ENCODE peak calls at places on chromosome 20, in four cellular contexts. I, C, V and Y are unnamed samples.

GRCh38 chr20:52047811-52048302 is 143.7 kb downstream of the ZFP64 start:
- DNase-seq in I (no peak), C (no peak), V (no peak), Y (no peak)

GRCh38 chr20:38450412-38450975 is 15.4 kb upstream of the SNHG17 start:
- DNase-seq in I (no peak), C (no peak), V (no peak), Y (no peak)

GRCh38 chr20:12414446-12415274 is 497.0 kb downstream of the BTBD3 start:
- DNase-seq in I (no peak), C (no peak), V (no peak), Y (no peak)

GRCh38 chr20:34215711-34216381 is 25.4 kb upstream of the ASIP start:
- DNase-seq in I (peak; percentile 56), C (peak; percentile 65), V (no peak), Y (peak; percentile 64)

GRCh38 chr20:49701313-49701731 is 12.4 kb downstream of the B4GALT5 start:
- DNase-seq in I (no peak), C (no peak), V (no peak), Y (no peak)

GRCh38 chr20:37565134-37565811 is 37.6 kb upstream of the BLCAP start:
- DNase-seq in I (no peak), C (no peak), V (no peak), Y (no peak)

GRCh38 chr20:25398363-25399037 is 7.9 kb upstream of the ABHD12 start:
- DNase-seq in I (no peak), C (no peak), V (no peak), Y (no peak)

GRCh38 chr20:58650181-58650775 is 805 bp upstream of the STX16 start:
- DNase-seq in I (no peak), C (peak; percentile 35), V (no peak), Y (no peak)

GRCh38 chr20:2651772-2652723 is at the start of gene NOP56:
- DNase-seq in I (peak; percentile 62), C (peak; percentile 85), V (peak; percentile 45), Y (peak; percentile 77)

GRCh38 chr20:24955045-24955444 is 6.0 kb downstream of the CST7 start:
- DNase-seq in I (no peak), C (no peak), V (peak; percentile 64), Y (no peak)

GRCh38 chr20:309841-310644 is 12.7 kb downstream of the ZCCHC3 start:
- DNase-seq in I (peak; percentile 99), C (peak; percentile 62), V (no peak), Y (no peak)
- TF ChIP-seq POLR2A in I (peak; percentile 77), C (no peak), V (no peak), Y (no peak)

GRCh38 chr20:621115-621756 is 11.1 kb upstream of the TCF15 start:
- DNase-seq in I (no peak), C (no peak), V (no peak), Y (no peak)
- TF ChIP-seq EGR1 in I (no peak), C (no peak), V (no peak), Y (no peak)

GRCh38 chr20:45774933-45775332 is 16.8 kb downstream of the WFDC3 start:
- DNase-seq in I (no peak), C (no peak), V (no peak), Y (no peak)
- TF ChIP-seq POLR2A in I (no peak), C (no peak), V (no peak), Y (no peak)

DNA sequence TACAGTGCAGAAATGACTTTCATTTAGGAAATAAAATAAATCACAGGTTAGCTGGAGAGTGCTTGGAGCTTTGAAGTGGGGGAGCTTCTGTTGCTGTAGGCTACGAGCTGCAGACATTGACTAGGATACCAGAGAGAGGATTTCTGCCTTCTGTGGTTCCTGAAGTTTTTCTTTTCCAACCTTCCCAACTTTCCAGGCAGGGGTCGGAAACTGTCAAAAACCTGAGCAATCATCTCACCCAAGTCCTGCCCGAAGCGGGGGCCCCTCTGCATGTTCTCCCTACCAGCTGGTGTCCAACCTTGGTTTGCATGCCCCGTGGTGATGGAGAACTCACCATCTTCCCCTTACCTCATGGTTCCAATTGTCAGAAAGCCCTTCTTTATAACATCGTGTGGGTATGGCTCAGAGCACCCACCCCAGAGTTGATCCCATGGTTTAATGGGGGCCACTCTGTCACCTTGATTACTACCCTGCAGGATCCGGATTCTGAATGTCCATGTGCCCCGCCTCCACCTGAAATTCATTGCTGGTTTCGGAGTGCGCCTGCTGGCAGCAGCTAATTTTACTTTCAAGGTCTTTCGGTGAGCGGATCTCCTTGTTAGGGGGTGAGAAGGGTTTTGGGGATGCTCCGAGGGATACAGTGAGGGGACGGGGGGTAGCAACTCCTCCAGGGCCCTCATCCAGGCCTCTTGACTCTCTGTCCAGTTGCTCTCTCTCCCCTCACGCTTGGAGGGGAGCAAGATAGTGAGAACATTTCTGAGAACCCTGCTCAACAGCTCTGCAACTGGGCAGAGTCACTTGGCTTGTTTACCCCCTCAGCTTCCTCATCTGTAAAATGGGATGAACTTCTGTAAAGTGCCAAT is 5.1 kb downstream of the BPIFB2 start:
- DNase-seq in I (no peak), C (no peak), V (no peak), Y (no peak)
- TF ChIP-seq EGR1 in I (no peak), C (no peak), V (no peak), Y (no peak)

DNA sequence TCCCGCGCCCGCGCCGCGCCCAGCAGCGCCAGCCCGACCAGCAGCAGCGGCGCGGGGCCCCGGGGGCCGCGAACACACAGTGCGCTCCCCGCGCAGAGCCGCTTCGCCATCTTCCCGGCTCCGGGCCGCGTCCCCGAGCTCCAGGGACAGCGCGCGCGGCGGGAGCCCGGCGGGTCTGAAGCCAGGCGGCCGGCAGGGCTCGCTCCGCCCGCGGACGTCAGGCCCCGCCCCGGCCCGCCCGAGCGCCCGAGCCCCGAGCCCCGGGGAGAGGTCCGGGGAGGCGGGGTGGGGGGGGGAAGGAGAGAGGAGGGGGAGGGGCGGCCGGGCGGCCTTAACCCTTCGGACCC is at the start of gene LAMA5:
- DNase-seq in I (no peak), C (peak; percentile 84), V (no peak), Y (no peak)
- TF ChIP-seq POLR2A in I (no peak), C (no peak), V (no peak), Y (peak; percentile 51)

DNA sequence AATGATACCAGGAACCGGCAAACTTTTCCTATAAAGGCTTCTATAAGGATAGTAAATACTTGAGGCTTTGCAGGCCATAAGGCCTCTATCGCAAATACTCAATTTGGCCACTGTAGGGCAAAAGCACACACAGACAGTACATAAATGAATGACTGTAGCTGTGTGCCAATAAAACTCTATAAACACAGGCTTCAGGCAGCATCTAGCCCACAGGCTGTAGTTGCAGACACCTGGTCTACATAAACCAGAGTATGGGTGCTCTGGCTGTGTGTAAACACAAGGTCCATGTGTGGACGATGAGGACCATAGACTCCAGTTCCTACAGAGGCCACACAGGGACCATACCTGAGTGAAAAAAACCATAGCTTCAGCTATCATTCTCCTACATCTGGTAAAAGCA is 52.2 kb downstream of the ZMYND8 start:
- DNase-seq in I (no peak), C (no peak), V (no peak), Y (no peak)
- TF ChIP-seq EGR1 in I (no peak), C (no peak), V (no peak), Y (no peak)

DNA sequence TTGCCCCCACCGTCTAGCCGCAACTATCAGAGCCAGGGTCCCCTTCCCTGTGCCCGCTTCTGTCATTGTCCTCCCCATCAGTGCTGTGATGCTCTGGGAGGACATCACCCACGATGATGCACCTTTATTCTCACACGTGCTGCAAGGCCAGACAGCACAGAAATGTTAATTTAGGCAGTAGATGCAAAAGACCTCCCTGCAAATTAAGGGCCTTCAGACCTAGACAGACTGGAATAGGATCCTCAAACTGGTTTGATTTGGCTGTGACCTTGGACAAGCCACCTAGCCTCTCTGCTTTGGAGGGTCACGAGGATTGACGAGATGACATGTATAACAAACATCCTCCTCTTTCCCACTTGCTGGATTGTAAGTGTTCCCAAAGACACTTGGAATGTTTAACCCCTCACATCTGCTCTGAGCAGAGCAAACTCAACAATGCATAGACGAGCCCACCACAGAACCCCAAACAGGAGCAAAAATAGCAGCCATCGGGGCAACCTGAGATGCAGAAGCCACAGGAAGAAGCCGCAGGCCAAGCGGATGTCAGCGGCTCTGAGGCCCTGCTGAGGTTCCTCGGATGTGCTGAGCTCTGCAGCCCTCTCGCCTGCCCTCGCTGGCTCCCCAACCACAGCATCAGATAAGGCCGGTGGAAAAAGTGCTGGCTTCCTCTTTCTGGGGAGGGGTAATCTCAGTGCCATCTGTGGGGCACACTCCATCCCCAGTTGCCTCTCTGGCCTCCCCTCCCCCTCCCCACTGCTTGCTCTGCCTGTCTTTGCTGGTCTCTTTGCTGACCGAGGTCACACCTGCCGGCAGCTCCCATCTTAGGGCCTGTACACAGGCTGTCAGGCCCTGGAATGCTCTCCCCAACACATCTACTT is 35.3 kb downstream of the TOX2 start:
- DNase-seq in I (no peak), C (peak; percentile 17), V (peak; percentile 66), Y (no peak)
- TF ChIP-seq POLR2A in I (no peak), C (no peak), V (peak; percentile 53), Y (no peak)

GRCh38 chr20:21511485-21511849 is 2.4 kb downstream of the NKX2-2 start:
- DNase-seq in I (no peak), C (no peak), V (no peak), Y (no peak)

GRCh38 chr20:21510414-21510971 is 3.4 kb downstream of the NKX2-2 start:
- DNase-seq in I (no peak), C (no peak), V (no peak), Y (no peak)

GRCh38 chr20:21509597-21510331 is 4.1 kb downstream of the NKX2-2 start:
- DNase-seq in I (no peak), C (no peak), V (no peak), Y (no peak)

GRCh38 chr20:21511850-21512633 is 1.8 kb downstream of the NKX2-2 start:
- DNase-seq in I (no peak), C (no peak), V (no peak), Y (no peak)

DNA sequence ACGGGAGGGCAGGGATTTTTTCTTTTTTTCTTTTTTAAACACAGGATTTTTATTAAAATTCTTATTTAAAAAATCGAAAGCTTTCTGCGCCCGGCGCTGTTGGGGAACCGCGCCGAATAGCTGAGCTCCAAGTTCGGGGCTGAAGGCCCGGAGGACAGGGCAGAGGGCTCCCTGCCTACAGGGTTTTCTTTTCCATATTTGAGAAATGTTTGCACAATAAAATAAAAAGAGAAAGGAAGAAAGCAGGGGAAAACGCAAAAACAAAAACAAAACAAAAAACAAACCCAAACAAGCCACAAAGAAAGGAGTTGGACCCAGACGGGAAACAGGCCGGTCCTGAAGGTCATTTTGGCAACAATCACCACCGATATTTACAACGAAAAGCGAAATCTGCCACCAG is 2.9 kb downstream of the NKX2-2 start:
- DNase-seq in I (no peak), C (no peak), V (no peak), Y (no peak)
- TF ChIP-seq EGR1 in I (no peak), C (no peak), V (no peak), Y (no peak)